ENCODE peak calls at places on chromosome 6, in seven cellular contexts. A is NCI-H1417 treated with DMSO at 0.1 percent for 48 hours; W is GM13976; Y is EL; X is CD8-positive, alpha-beta T cell; S is PC-3; Z is activated gamma-delta T cell treated with Interleukin-2 at 50 U/mL for 16 hours. J is an unnamed sample.

GRCh38 chr6:56913276-56914138 is 41.4 kb upstream of the BEND6 start:
- DNase-seq in S (no peak), Y (no peak), W (no peak), Z (no peak), A (no peak), X (no peak), J (no peak)

GRCh38 chr6:28585335-28585734 is 59.7 kb downstream of the GPX5 start:
- DNase-seq in S (peak; percentile 76), Z (no peak), Y (peak; percentile 72), X (no peak), A (no peak), W (no peak), J (peak; percentile 83)

GRCh38 chr6:38054526-38054925 is 235.0 kb downstream of the ZFAND3 start:
- DNase-seq in X (no peak), Y (no peak), S (no peak), W (no peak), Z (no peak), A (no peak), J (no peak)

GRCh38 chr6:143100429-143100828 is 39.7 kb downstream of the AIG1 start:
- DNase-seq in S (no peak), Z (no peak), Y (no peak), X (no peak), W (no peak), A (no peak), J (no peak)

GRCh38 chr6:159934181-159934580 is 34.7 kb upstream of the IGF2R start:
- DNase-seq in S (no peak), Z (no peak), A (no peak), W (no peak), X (no peak), Y (peak; percentile 47), J (peak; percentile 45)

GRCh38 chr6:109308018-109308492 is 74.2 kb downstream of the CD164 start:
- DNase-seq in Z (no peak), X (no peak), A (no peak), Y (peak; percentile 44), W (no peak), S (peak; percentile 60), J (peak; percentile 63)

GRCh38 chr6:114581293-114581692 is 238.5 kb upstream of the HS3ST5 start:
- DNase-seq in A (no peak), X (no peak), S (peak; percentile 1), Z (no peak), Y (no peak), W (no peak), J (no peak)

GRCh38 chr6:7042056-7042653 is 65.6 kb upstream of the RREB1 start:
- DNase-seq in A (no peak), Z (no peak), X (no peak), Y (peak; percentile 17), S (peak; percentile 51), W (no peak), J (peak; percentile 35)

GRCh38 chr6:558959-559358 is 97.9 kb downstream of the HUS1B start:
- DNase-seq in A (no peak), W (no peak), X (no peak), Z (no peak), Y (no peak), S (no peak), J (no peak)

GRCh38 chr6:26543953-26544352 is 5.8 kb downstream of the HMGN4 start:
- DNase-seq in X (no peak), S (peak; percentile 56), Z (no peak), W (peak; percentile 18), A (no peak), Y (peak; percentile 29), J (peak; percentile 58)

GRCh38 chr6:7912024-7912423 is 1.4 kb upstream of the TXNDC5 start:
- DNase-seq in Y (no peak), S (no peak), A (no peak), W (no peak), Z (no peak), X (no peak), J (no peak)

GRCh38 chr6:149913085-149913484 is 9.8 kb downstream of the RAET1G start:
- DNase-seq in Y (peak; percentile 18), X (no peak), A (no peak), W (no peak), S (no peak), Z (no peak), J (peak; percentile 20)

GRCh38 chr6:108689279-108690161 is 128.8 kb downstream of the FOXO3 start:
- DNase-seq in W (no peak), X (no peak), Y (peak; percentile 96), Z (no peak), A (no peak), S (peak; percentile 92), J (peak; percentile 90)

GRCh38 chr6:14656676-14657075 is 539.1 kb downstream of the CD83 start:
- DNase-seq in W (no peak), S (no peak), X (no peak), Y (no peak), Z (no peak), A (no peak), J (no peak)

GRCh38 chr6:68233623-68234022 is 401.5 kb upstream of the ADGRB3 start:
- DNase-seq in W (no peak), S (peak; percentile 63), X (no peak), A (no peak), Z (no peak), Y (no peak), J (peak; percentile 37)

GRCh38 chr6:138507977-138508675 is 8.8 kb upstream of the NHSL1 start:
- DNase-seq in W (no peak), Y (no peak), X (no peak), S (no peak), A (no peak), Z (no peak), J (no peak)

GRCh38 chr6:47655719-47656595 is 42.4 kb upstream of the ADGRF4 start:
- DNase-seq in Y (peak; percentile 48), X (no peak), S (peak; percentile 91), Z (no peak), A (no peak), W (no peak), J (peak; percentile 68)

GRCh38 chr6:107458687-107459282 is 579 bp downstream of the PDSS2 start:
- DNase-seq in S (peak; percentile 26), Z (peak; percentile 23), W (peak; percentile 50), A (no peak), X (peak; percentile 30), Y (peak; percentile 30), J (peak; percentile 42)

GRCh38 chr6:137341721-137342195 is 122.6 kb upstream of the IFNGR1 start:
- DNase-seq in Z (peak; percentile 59), X (peak; percentile 48), S (peak; percentile 59), W (peak; percentile 49), Y (peak; percentile 27), A (peak; percentile 83), J (peak; percentile 23)

GRCh38 chr6:68226460-68226859 is 408.6 kb upstream of the ADGRB3 start:
- DNase-seq in X (no peak), Y (no peak), W (no peak), A (no peak), Z (no peak), S (no peak), J (no peak)

GRCh38 chr6:139373928-139374356 is 506 bp downstream of the CITED2 start:
- DNase-seq in Y (no peak), Z (no peak), S (no peak), A (no peak), X (no peak), W (no peak), J (no peak)

GRCh38 chr6:51213806-51214205 is 395.1 kb downstream of the TFAP2B start:
- DNase-seq in X (no peak), Y (no peak), Z (no peak), S (no peak), W (no peak), A (no peak), J (no peak)

GRCh38 chr6:52877168-52877567 is 32.3 kb downstream of the GSTA3 start:
- DNase-seq in X (no peak), Y (peak; percentile 87), W (no peak), Z (no peak), A (no peak), S (peak; percentile 87), J (peak; percentile 86)

GRCh38 chr6:39700362-39700761 is 24.8 kb downstream of the KIF6 start:
- DNase-seq in W (no peak), Y (no peak), A (no peak), S (no peak), Z (no peak), X (no peak), J (no peak)

GRCh38 chr6:35146453-35146852 is 5.3 kb upstream of the TCP11 start:
- DNase-seq in W (no peak), Z (no peak), X (no peak), A (no peak), S (peak; percentile 81), Y (peak; percentile 60), J (peak; percentile 77)

GRCh38 chr6:69693749-69694148 is 103.1 kb downstream of the LMBRD1 start:
- DNase-seq in X (no peak), A (no peak), W (no peak), Z (no peak), Y (peak; percentile 26), S (no peak), J (no peak)

GRCh38 chr6:97669191-97669651 is 386.2 kb upstream of the MMS22L start:
- DNase-seq in Z (no peak), S (no peak), Y (peak; percentile 3), A (no peak), X (no peak), W (peak; percentile 50), J (peak; percentile 29)